ENCODE peak calls at places on chromosomes 4 and X, in six cellular contexts. N is NCI-H2081; B is NCI-H69; Z is suprapubic skin; X is stimulated activated CD8-positive, alpha-beta memory T cell treated with anti-CD3 and anti-CD28 coated beads, Interleukin-2, amount 100 ng/mL, for 1 hour; K is EH. W is an unnamed sample.

GRCh38 chr4:180253419-180253818 is 1989.8 kb upstream of the TENM3 start:
- DNase-seq in B (no peak), N (no peak), Z (no peak), K (no peak), X (no peak), W (no peak)

GRCh38 chr4:13704020-13704419 is 76.5 kb upstream of the BOD1L1 start:
- DNase-seq in Z (no peak), B (no peak), K (no peak), X (no peak), N (no peak), W (no peak)

GRCh38 chr4:118587116-118587869 is 97.9 kb upstream of the METTL14 start:
- DNase-seq in K (no peak), X (no peak), B (no peak), N (no peak), Z (no peak), W (no peak)

GRCh38 chrX:134244043-134244442 is 7.1 kb downstream of the CCDC160 start:
- DNase-seq in X (no peak), K (peak; percentile 2), N (no peak), B (no peak), Z (no peak), W (no peak)

GRCh38 chr4:142100941-142101340 is 464.6 kb downstream of the IL15 start:
- DNase-seq in K (no peak), N (no peak), X (no peak), Z (no peak), B (no peak), W (no peak)

GRCh38 chrX:126799059-126799458 is 20.5 kb upstream of the PRR32 start:
- DNase-seq in Z (no peak), B (no peak), K (no peak), N (no peak), X (no peak), W (no peak)

GRCh38 chr4:89438102-89438831 is 130.7 kb upstream of the GPRIN3 start:
- DNase-seq in Z (no peak), K (peak; percentile 51), X (peak; percentile 8), B (peak; percentile 66), N (no peak), W (no peak)

GRCh38 chr4:138678985-138679746 is 336.4 kb upstream of the NOCT start:
- DNase-seq in B (no peak), Z (no peak), K (no peak), X (no peak), N (no peak), W (no peak)

GRCh38 chr4:39526810-39527295 is 386 bp downstream of the UGDH start:
- DNase-seq in Z (no peak), X (no peak), K (no peak), N (no peak), B (no peak), W (no peak)

GRCh38 chrX:38806054-38806389 is 4.8 kb downstream of the MID1IP1 start:
- DNase-seq in N (peak; percentile 47), K (no peak), B (peak; percentile 73), Z (no peak), X (no peak), W (no peak)

GRCh38 chrX:132651411-132652086 is 162.7 kb upstream of the MBNL3 start:
- DNase-seq in X (no peak), N (no peak), Z (no peak), B (no peak), K (peak; percentile 0), W (no peak)

GRCh38 chr4:7421356-7422097 is 13.2 kb downstream of the PSAPL1 start:
- DNase-seq in K (no peak), Z (peak; percentile 37), N (no peak), X (no peak), B (no peak), W (no peak)

GRCh38 chrX:34299451-34299967 is 167.4 kb upstream of the FAM47A start:
- DNase-seq in N (no peak), Z (no peak), K (no peak), X (no peak), B (no peak), W (no peak)

GRCh38 chr4:1329408-1330371 is 17.3 kb upstream of the UVSSA start:
- DNase-seq in B (no peak), X (no peak), Z (no peak), K (no peak), N (no peak), W (no peak)

GRCh38 chr4:109996531-109996930 is 83.8 kb downstream of the EGF start:
- DNase-seq in K (no peak), Z (no peak), X (no peak), N (no peak), B (no peak), W (no peak)

GRCh38 chrX:11944486-11944885 is 186.4 kb downstream of the MSL3 start:
- DNase-seq in N (peak; percentile 36), Z (no peak), B (peak; percentile 72), K (peak; percentile 67), X (no peak), W (peak; percentile 44)

GRCh38 chr4:3342182-3342854 is 49.5 kb downstream of the RGS12 start:
- DNase-seq in B (peak; percentile 70), Z (no peak), N (peak; percentile 46), X (no peak), K (peak; percentile 79), W (no peak)

GRCh38 chr4:150950657-150951056 is 64.4 kb downstream of the LRBA start:
- DNase-seq in X (no peak), B (no peak), Z (no peak), N (no peak), K (peak; percentile 29), W (no peak)

GRCh38 chrX:33188286-33188685 is 23.1 kb downstream of the DMD start:
- DNase-seq in Z (no peak), X (no peak), N (no peak), K (no peak), B (peak; percentile 58), W (no peak)

GRCh38 chr4:183356931-183357675 is 34.9 kb upstream of the CLDN24 start:
- DNase-seq in K (no peak), B (peak; percentile 77), X (no peak), Z (peak; percentile 60), N (no peak), W (no peak)

GRCh38 chr4:94714761-94715160 is 43.0 kb upstream of the BMPR1B start:
- DNase-seq in K (peak; percentile 98), Z (no peak), N (no peak), B (no peak), X (no peak), W (no peak)

GRCh38 chr4:123229326-123229725 is 167.3 kb upstream of the SPRY1 start:
- DNase-seq in Z (no peak), X (no peak), N (no peak), B (no peak), K (no peak), W (no peak)

GRCh38 chr4:67892253-67892652 is 8.5 kb upstream of the TMPRSS11D start:
- DNase-seq in N (no peak), X (no peak), K (no peak), Z (no peak), B (no peak), W (no peak)

GRCh38 chr4:154739111-154739510 is 4.7 kb upstream of the LRAT start:
- DNase-seq in N (no peak), K (no peak), Z (no peak), B (no peak), X (no peak), W (no peak)

GRCh38 chrX:18594079-18594478 is 77.8 kb downstream of the RS1 start:
- DNase-seq in Z (no peak), B (no peak), X (no peak), K (no peak), N (no peak), W (no peak)

GRCh38 chrX:150581093-150581775 is 12.8 kb downstream of the MTM1 start:
- DNase-seq in B (no peak), N (no peak), X (no peak), K (peak; percentile 86), Z (no peak), W (no peak)

GRCh38 chr4:186067757-186068385 is 1.1 kb upstream of the TLR3 start:
- DNase-seq in Z (peak; percentile 74), N (peak; percentile 1), B (no peak), K (peak; percentile 57), X (no peak), W (no peak)

GRCh38 chr4:53535567-53535966 is 55.7 kb downstream of the LNX1 start:
- DNase-seq in X (no peak), N (no peak), Z (no peak), B (peak; percentile 21), K (no peak), W (no peak)

GRCh38 chr4:152095701-152096070 is 334.9 kb upstream of the GATB start:
- DNase-seq in Z (no peak), N (no peak), B (peak; percentile 10), X (no peak), K (peak; percentile 16), W (no peak)

GRCh38 chrX:130253916-130254315 is 14.8 kb downstream of the ZNF280C start:
- DNase-seq in X (no peak), Z (no peak), B (peak; percentile 31), K (no peak), N (no peak), W (no peak)

GRCh38 chrX:151100796-151101195 is 75.6 kb upstream of the GPR50 start:
- DNase-seq in Z (no peak), B (no peak), N (no peak), X (no peak), K (no peak), W (no peak)

GRCh38 chr4:113355550-113356371 is 306.3 kb downstream of the ANK2 start:
- DNase-seq in B (no peak), Z (no peak), K (peak; percentile 90), X (peak; percentile 22), N (no peak), W (no peak)

GRCh38 chrX:66680451-66680850 is 41.6 kb upstream of the EDA2R start:
- DNase-seq in K (peak; percentile 44), B (no peak), Z (no peak), X (no peak), N (no peak), W (no peak)

GRCh38 chrX:9912341-9912740 is 54.8 kb upstream of the CLDN34 start:
- DNase-seq in X (no peak), Z (peak; percentile 50), B (peak; percentile 19), K (no peak), N (no peak), W (no peak)

GRCh38 chr4:22515888-22516541 is at the start of gene ADGRA3:
- DNase-seq in X (no peak), Z (peak; percentile 71), K (peak; percentile 83), N (peak; percentile 69), B (peak; percentile 76), W (peak; percentile 69)

GRCh38 chrX:112961981-112962380 is 121.3 kb upstream of the AMOT start:
- DNase-seq in K (no peak), N (no peak), Z (no peak), B (no peak), X (no peak), W (no peak)

W was measured in neural crest cell.